ENCODE peak calls at places on chromosomes 6 and 20, in eight cellular contexts. Y is lower lobe of right lung, O is right lobe of liver, X is tibial nerve, L is hepatocyte, R is gastrocnemius medialis, F is fibroblast of pulmonary artery, W is PC-9. D is an unnamed sample.

GRCh38 chr6:30556714-30556963 is 350 bp upstream of the GNL1 start:
- DNase-seq in Y (peak; percentile 93), O (peak; percentile 86), X (peak; percentile 81), L (peak; percentile 92), R (peak; percentile 86), F (no peak), W (peak; percentile 89), D (peak; percentile 88)

GRCh38 chr6:140043762-140044378 is 669.4 kb upstream of the CITED2 start:
- DNase-seq in Y (no peak), O (no peak), X (no peak), L (no peak), R (no peak), F (peak; percentile 7), W (no peak), D (no peak)

GRCh38 chr20:56630086-56630493 is 984 bp downstream of the TFAP2C start:
- DNase-seq in Y (peak; percentile 88), O (no peak), X (no peak), L (peak; percentile 85), R (no peak), F (peak; percentile 28), W (peak; percentile 94), D (no peak)

GRCh38 chr6:158475344-158476302 is 84.3 kb upstream of the TMEM181 start:
- DNase-seq in Y (no peak), O (no peak), X (no peak), L (peak; percentile 66), R (no peak), F (peak; percentile 48), W (no peak), D (peak; percentile 81)

GRCh38 chr20:2798814-2799213 is 1.6 kb downstream of the CPXM1 start:
- DNase-seq in Y (no peak), O (no peak), X (no peak), L (no peak), R (no peak), F (no peak), W (no peak), D (no peak)

GRCh38 chr6:38510205-38510604 is 129.5 kb downstream of the BTBD9 start:
- DNase-seq in Y (no peak), O (no peak), X (no peak), L (no peak), R (no peak), F (peak; percentile 10), W (no peak), D (no peak)

GRCh38 chr6:127547909-127548649 is 28.9 kb upstream of the C6orf58 start:
- DNase-seq in Y (no peak), O (no peak), X (no peak), L (no peak), R (no peak), F (peak; percentile 31), W (no peak), D (no peak)

GRCh38 chr6:157798851-157799250 is 24.2 kb upstream of the SNX9 start:
- DNase-seq in Y (no peak), O (no peak), X (no peak), L (no peak), R (no peak), F (no peak), W (no peak), D (no peak)

GRCh38 chr20:6034134-6034969 is 19.5 kb downstream of the LRRN4 start:
- DNase-seq in Y (no peak), O (no peak), X (no peak), L (no peak), R (no peak), F (peak; percentile 35), W (no peak), D (no peak)

GRCh38 chr20:35604444-35604750 is 11.2 kb upstream of the SPAG4 start:
- DNase-seq in Y (no peak), O (no peak), X (no peak), L (no peak), R (no peak), F (no peak), W (no peak), D (peak; percentile 68)

GRCh38 chr20:50298554-50299324 is 108.1 kb downstream of the CEBPB start:
- DNase-seq in Y (peak; percentile 26), O (peak; percentile 20), X (no peak), L (no peak), R (no peak), F (no peak), W (no peak), D (no peak)

GRCh38 chr6:53326372-53327016 is 22.3 kb downstream of the ELOVL5 start:
- DNase-seq in Y (no peak), O (no peak), X (no peak), L (peak; percentile 69), R (no peak), F (peak; percentile 93), W (peak; percentile 89), D (no peak)

GRCh38 chr6:52725530-52726192 is 37.6 kb downstream of the GSTA2 start:
- DNase-seq in Y (no peak), O (no peak), X (no peak), L (peak; percentile 71), R (no peak), F (peak; percentile 7), W (peak; percentile 4), D (no peak)

GRCh38 chr6:165556116-165556843 is 106.8 kb downstream of the PDE10A start:
- DNase-seq in Y (no peak), O (no peak), X (no peak), L (no peak), R (no peak), F (peak; percentile 65), W (no peak), D (no peak)

GRCh38 chr20:33687993-33688937 is 2.1 kb upstream of the E2F1 start:
- DNase-seq in Y (no peak), O (no peak), X (no peak), L (peak; percentile 60), R (no peak), F (no peak), W (no peak), D (no peak)

GRCh38 chr6:142568857-142569597 is 267.2 kb downstream of the ADGRG6 start:
- DNase-seq in Y (no peak), O (no peak), X (no peak), L (no peak), R (no peak), F (peak; percentile 46), W (no peak), D (no peak)

GRCh38 chr20:36197271-36197670 is 39.0 kb upstream of the AAR2 start:
- DNase-seq in Y (no peak), O (no peak), X (no peak), L (no peak), R (no peak), F (no peak), W (no peak), D (peak; percentile 74)

DNA sequence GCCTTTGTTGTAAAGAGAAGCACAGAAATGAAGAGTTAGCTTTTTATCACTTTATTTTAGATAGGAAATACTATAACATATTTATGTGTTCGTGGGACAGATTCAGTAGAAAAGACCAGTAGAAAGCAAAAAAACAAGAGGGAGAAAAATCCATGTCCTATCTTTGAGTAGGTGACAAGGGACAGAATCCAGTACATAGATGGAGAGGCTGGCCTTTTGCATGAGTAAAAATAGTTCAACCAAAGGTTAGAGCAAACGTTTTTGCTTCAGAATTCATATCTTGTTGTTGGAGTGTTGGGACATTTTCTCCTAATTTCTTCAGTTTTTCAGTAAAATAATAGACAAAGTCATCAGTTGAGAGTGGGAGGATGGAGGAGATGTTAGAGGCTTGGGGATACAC is 19.6 kb upstream of the FAM83B start:
- DNase-seq in Y (no peak), O (no peak), X (no peak), L (no peak), R (no peak), F (no peak), W (no peak), D (no peak)
- TF ChIP-seq CTCF in Y (no peak), O (no peak), X (no peak), L (no peak), R (no peak), F (no peak), W (no peak), D (no peak)

GRCh38 chr6:168014406-168014959 is 17.0 kb downstream of the KIF25 start:
- DNase-seq in Y (no peak), O (no peak), X (no peak), L (no peak), R (no peak), F (no peak), W (no peak), D (no peak)

GRCh38 chr6:168013250-168013915 is 15.9 kb downstream of the KIF25 start:
- DNase-seq in Y (peak; percentile 20), O (no peak), X (no peak), L (no peak), R (no peak), F (no peak), W (no peak), D (no peak)

GRCh38 chr6:168012431-168013249 is 15.2 kb downstream of the KIF25 start:
- DNase-seq in Y (peak; percentile 27), O (no peak), X (no peak), L (no peak), R (no peak), F (no peak), W (no peak), D (no peak)

GRCh38 chr6:168009331-168009730 is 11.9 kb downstream of the KIF25 start:
- DNase-seq in Y (no peak), O (no peak), X (no peak), L (no peak), R (no peak), F (peak; percentile 24), W (no peak), D (no peak)

GRCh38 chr6:168011291-168011690 is 13.8 kb downstream of the KIF25 start:
- DNase-seq in Y (no peak), O (no peak), X (no peak), L (no peak), R (no peak), F (no peak), W (no peak), D (no peak)
- H3K4me3 ChIP-seq in Y (no peak overlapping the region), O (no peak overlapping the region), X (no peak overlapping the region), L (no peak overlapping the region), R (no peak overlapping the region), F (no peak overlapping the region), W (no peak overlapping the region), D (no peak overlapping the region)

DNA sequence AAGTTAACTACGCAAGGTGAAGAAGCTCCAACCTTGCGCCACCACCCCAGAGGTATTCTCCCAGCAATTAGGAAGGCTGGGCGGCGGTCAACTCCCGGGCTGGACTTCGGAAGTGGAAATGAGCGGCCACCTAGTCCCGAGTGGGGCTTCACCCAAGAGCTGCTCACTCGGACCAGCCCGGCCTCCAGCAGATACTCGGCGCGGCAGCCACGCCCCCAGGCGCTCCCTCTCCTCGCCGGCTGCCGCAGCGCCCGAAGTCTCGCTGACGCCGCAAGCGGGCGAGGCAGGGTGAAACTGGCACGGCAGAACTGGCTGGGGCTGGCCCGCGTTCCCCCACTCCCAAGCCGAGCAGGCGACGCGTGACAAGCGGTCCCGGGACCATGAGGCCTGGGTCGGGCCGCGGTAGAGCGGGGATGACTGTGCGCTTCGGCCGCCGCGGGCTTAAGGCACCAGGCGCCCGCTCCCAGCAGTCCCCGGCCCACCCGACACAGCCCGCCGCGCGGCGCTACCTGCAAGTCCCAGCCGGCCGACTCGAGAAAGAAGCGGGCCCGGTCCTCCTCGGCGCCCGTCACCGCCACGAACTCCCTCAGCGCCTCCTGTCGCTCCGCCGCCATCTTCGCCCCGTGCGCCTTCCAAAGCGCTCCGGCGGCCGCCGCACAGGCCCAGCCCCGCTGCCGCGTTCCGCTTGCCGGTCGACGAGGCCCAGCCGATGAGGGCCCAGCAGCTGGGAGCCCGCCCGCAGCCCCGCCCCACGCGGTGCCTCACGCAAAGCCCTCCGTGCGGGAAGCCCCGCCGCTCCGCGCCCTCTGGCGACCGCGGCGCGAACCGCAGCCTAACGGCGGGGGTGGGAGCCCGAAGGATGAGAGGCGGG is at the start of gene NSFL1C:
- DNase-seq in Y (peak; percentile 96), O (peak; percentile 96), X (peak; percentile 86), L (peak; percentile 98), R (peak; percentile 91), F (peak; percentile 95), W (peak; percentile 98), D (peak; percentile 95)
- TF ChIP-seq CTCF in Y (peak; percentile 99), O (peak; percentile 98), X (peak; percentile 99), L (peak; percentile 94), R (peak; percentile 100), F (peak; percentile 56), W (peak; percentile 89), D (peak; percentile 90)

GRCh38 chr6:137707038-137707589 is 159.9 kb upstream of the TNFAIP3 start:
- DNase-seq in Y (no peak), O (no peak), X (no peak), L (no peak), R (no peak), F (no peak), W (no peak), D (no peak)
- H3K4me3 ChIP-seq in Y (no peak overlapping the region), O (no peak overlapping the region), X (no peak overlapping the region), L (no peak overlapping the region), R (no peak overlapping the region), F (no peak overlapping the region), W (no peak overlapping the region), D (no peak overlapping the region)

D was measured in WERI-Rb-1.